ENCODE peak calls at places on chromosomes 13 and 19, in four cellular contexts. M is GM12891, Q is GM12878, A is HL-60. O is an unnamed sample.
A peak's percentile ranks its signal among the peaks of the same experiment; 100 is the strongest.

GRCh38 chr13:20828540-20829364 is 55.0 kb upstream of the EEF1AKMT1 start:
- DNase-seq in M (no peak), Q (peak; percentile 26), A (peak; percentile 51), O (no peak)

GRCh38 chr13:68304287-68304893 is 1074.3 kb upstream of the PCDH9 start:
- DNase-seq in M (peak; percentile 2), Q (no peak), A (no peak), O (no peak)

GRCh38 chr19:52896431-52897148 is 845 bp downstream of the ZNF320 start:
- DNase-seq in M (peak; percentile 3), Q (no peak), A (no peak), O (peak; percentile 49)

GRCh38 chr19:45404557-45405434 is at the start of gene PPP1R13L:
- DNase-seq in M (no peak), Q (peak; percentile 32), A (no peak), O (peak; percentile 76)

GRCh38 chr13:51793570-51794273 is 10.2 kb downstream of the DHRS12 start:
- DNase-seq in M (no peak), Q (peak; percentile 70), A (peak; percentile 96), O (peak; percentile 62)

GRCh38 chr13:43087960-43088580 is 64.7 kb downstream of the DNAJC15 start:
- DNase-seq in M (no peak), Q (no peak), A (no peak), O (no peak)

GRCh38 chr13:24279267-24279666 is 30.1 kb upstream of the C1QTNF9 start:
- DNase-seq in M (no peak), Q (no peak), A (no peak), O (no peak)

GRCh38 chr13:91955546-91956355 is 557.3 kb downstream of the GPC5 start:
- DNase-seq in M (no peak), Q (no peak), A (no peak), O (no peak)

GRCh38 chr19:1199531-1199930 is 6.0 kb upstream of the STK11 start:
- DNase-seq in M (no peak), Q (no peak), A (no peak), O (no peak)
- TF ChIP-seq SPI1 in M (no peak), Q (no peak), A (no peak), O (no peak)

GRCh38 chr19:42436006-42436405 is 6.7 kb downstream of the CXCL17 start:
- DNase-seq in M (no peak), Q (no peak), A (no peak), O (no peak)

GRCh38 chr19:42431486-42431885 is 4.3 kb upstream of the LIPE start:
- DNase-seq in M (no peak), Q (no peak), A (no peak), O (no peak)

GRCh38 chr19:42435316-42435715 is 7.4 kb downstream of the CXCL17 start:
- DNase-seq in M (no peak), Q (no peak), A (no peak), O (no peak)

GRCh38 chr19:42428676-42429075 is 1.5 kb upstream of the LIPE start:
- DNase-seq in M (no peak), Q (no peak), A (no peak), O (no peak)

GRCh38 chr19:42433503-42434260 is 6.5 kb upstream of the LIPE start:
- DNase-seq in M (no peak), Q (no peak), A (peak; percentile 78), O (peak; percentile 88)
- TF ChIP-seq SPI1 in M (no peak), Q (no peak), A (no peak), O (no peak)

GRCh38 chr13:109293166-109293565 is 493.2 kb downstream of the IRS2 start:
- DNase-seq in M (no peak), Q (no peak), A (no peak), O (no peak)
- TF ChIP-seq SPI1 in M (no peak), Q (no peak), A (no peak), O (no peak)

GRCh38 chr13:36518707-36519106 is 86.4 kb downstream of the CCNA1 start:
- DNase-seq in M (no peak), Q (no peak), A (no peak), O (no peak)

GRCh38 chr13:36519432-36519831 is 87.1 kb downstream of the CCNA1 start:
- DNase-seq in M (no peak), Q (no peak), A (no peak), O (no peak)

GRCh38 chr13:36516225-36516624 is 83.9 kb downstream of the CCNA1 start:
- DNase-seq in M (no peak), Q (no peak), A (no peak), O (no peak)

GRCh38 chr13:36515466-36515865 is 83.2 kb downstream of the CCNA1 start:
- DNase-seq in M (no peak), Q (no peak), A (no peak), O (no peak)

GRCh38 chr13:36520111-36520510 is 87.8 kb downstream of the CCNA1 start:
- DNase-seq in M (no peak), Q (no peak), A (no peak), O (no peak)
- TF ChIP-seq SPI1 in M (no peak), Q (no peak), A (no peak), O (no peak)